ENCODE peak calls at places on chromosomes 11 and 22, in four cellular contexts. P is upper lobe of left lung, D is stomach, H is A549. G is an unnamed sample.

GRCh38 chr11:112364962-112365481 is 104.4 kb upstream of the PLET1 start:
- DNase-seq in P (no peak), H (peak), D (no peak), G (no peak)

GRCh38 chr11:90220391-90220790 is 2.5 kb downstream of the CHORDC1 start:
- DNase-seq in H (no peak), D (no peak), P (no peak), G (no peak)

GRCh38 chr22:22322792-22323191 is 78.2 kb downstream of the VPREB1 start:
- DNase-seq in D (no peak), H (no peak), P (no peak), G (no peak)

GRCh38 chr11:71140206-71140919 is 112.0 kb downstream of the SHANK2 start:
- DNase-seq in P (peak), H (no peak), D (no peak), G (no peak)

GRCh38 chr11:16792426-16792825 is 54.0 kb downstream of the C11orf58 start:
- DNase-seq in D (no peak), P (no peak), H (no peak), G (no peak)

GRCh38 chr22:21680830-21681565 is 15.2 kb downstream of the PPIL2 start:
- DNase-seq in P (no peak), H (no peak), D (no peak), G (no peak)

GRCh38 chr22:36486619-36487384 is 5.4 kb upstream of the TXN2 start:
- DNase-seq in H (peak), D (peak), P (no peak), G (peak)

GRCh38 chr11:102776454-102776853 is 4.0 kb downstream of the MMP10 start:
- DNase-seq in D (no peak), H (no peak), P (no peak), G (no peak)

GRCh38 chr11:112620621-112621394 is 340.4 kb upstream of the NCAM1 start:
- DNase-seq in H (no peak), D (no peak), P (peak), G (no peak)

GRCh38 chr11:88280673-88281316 is 56.7 kb downstream of the CTSC start:
- DNase-seq in H (no peak), D (no peak), P (no peak), G (no peak)

GRCh38 chr22:42780070-42780540 is 59.4 kb upstream of the A4GALT start:
- DNase-seq in P (peak), H (peak), D (peak), G (peak)

GRCh38 chr11:75677275-75677674 is 8.4 kb upstream of the MAP6 start:
- DNase-seq in P (no peak), D (no peak), H (no peak), G (no peak)

GRCh38 chr11:130652671-130653335 is 204.4 kb downstream of the ADAMTS15 start:
- DNase-seq in P (peak), H (no peak), D (peak), G (peak)

GRCh38 chr11:122861631-122862030 is 20.9 kb upstream of the JHY start:
- DNase-seq in P (no peak), D (no peak), H (no peak), G (no peak)

GRCh38 chr22:20628081-20628939 is 120.9 kb downstream of the MED15 start:
- DNase-seq in P (no peak), H (no peak), D (no peak), G (no peak)

GRCh38 chr11:101807521-101807920 is 107.3 kb upstream of the CEP126 start:
- DNase-seq in P (no peak), D (no peak), H (no peak), G (no peak)

GRCh38 chr11:103744496-103745153 is 291.8 kb upstream of the DDI1 start:
- DNase-seq in D (no peak), H (no peak), P (no peak), G (no peak)

GRCh38 chr22:36762687-36763260 is 13.1 kb downstream of the IFT27 start:
- DNase-seq in H (no peak), D (no peak), P (peak), G (no peak)

GRCh38 chr11:72860592-72860991 is 46.4 kb downstream of the ATG16L2 start:
- DNase-seq in P (peak), D (no peak), H (no peak), G (no peak)

GRCh38 chr11:9943346-9944110 is 279.7 kb downstream of the SWAP70 start:
- DNase-seq in P (no peak), H (peak), D (no peak), G (no peak)

GRCh38 chr11:13152736-13153541 is 124.7 kb upstream of the BMAL1 start:
- DNase-seq in P (no peak), D (no peak), H (peak), G (no peak)

GRCh38 chr11:8729837-8730696 is 47.5 kb downstream of the RPL27A start:
- DNase-seq in D (no peak), P (no peak), H (no peak), G (no peak)

GRCh38 chr22:26589367-26589844 is 526 bp downstream of the TPST2 start:
- DNase-seq in P (peak), D (peak), H (peak), G (no peak)

GRCh38 chr11:10233581-10233980 is 60.4 kb downstream of the SBF2 start:
- DNase-seq in H (no peak), D (no peak), P (no peak), G (no peak)

GRCh38 chr11:78149646-78150045 is 10.2 kb upstream of the ALG8 start:
- DNase-seq in P (no peak), D (no peak), H (peak), G (no peak)

GRCh38 chr11:61659413-61660196 is 20.6 kb upstream of the DAGLA start:
- DNase-seq in P (no peak), D (no peak), H (peak), G (no peak)

GRCh38 chr11:59708537-59708936 is 5.1 kb downstream of the OR10V1 start:
- DNase-seq in H (no peak), D (no peak), P (no peak), G (no peak)

GRCh38 chr22:23533328-23533762 is 46.7 kb downstream of the IGLL1 start:
- DNase-seq in D (no peak), H (peak), P (no peak), G (no peak)

DNA sequence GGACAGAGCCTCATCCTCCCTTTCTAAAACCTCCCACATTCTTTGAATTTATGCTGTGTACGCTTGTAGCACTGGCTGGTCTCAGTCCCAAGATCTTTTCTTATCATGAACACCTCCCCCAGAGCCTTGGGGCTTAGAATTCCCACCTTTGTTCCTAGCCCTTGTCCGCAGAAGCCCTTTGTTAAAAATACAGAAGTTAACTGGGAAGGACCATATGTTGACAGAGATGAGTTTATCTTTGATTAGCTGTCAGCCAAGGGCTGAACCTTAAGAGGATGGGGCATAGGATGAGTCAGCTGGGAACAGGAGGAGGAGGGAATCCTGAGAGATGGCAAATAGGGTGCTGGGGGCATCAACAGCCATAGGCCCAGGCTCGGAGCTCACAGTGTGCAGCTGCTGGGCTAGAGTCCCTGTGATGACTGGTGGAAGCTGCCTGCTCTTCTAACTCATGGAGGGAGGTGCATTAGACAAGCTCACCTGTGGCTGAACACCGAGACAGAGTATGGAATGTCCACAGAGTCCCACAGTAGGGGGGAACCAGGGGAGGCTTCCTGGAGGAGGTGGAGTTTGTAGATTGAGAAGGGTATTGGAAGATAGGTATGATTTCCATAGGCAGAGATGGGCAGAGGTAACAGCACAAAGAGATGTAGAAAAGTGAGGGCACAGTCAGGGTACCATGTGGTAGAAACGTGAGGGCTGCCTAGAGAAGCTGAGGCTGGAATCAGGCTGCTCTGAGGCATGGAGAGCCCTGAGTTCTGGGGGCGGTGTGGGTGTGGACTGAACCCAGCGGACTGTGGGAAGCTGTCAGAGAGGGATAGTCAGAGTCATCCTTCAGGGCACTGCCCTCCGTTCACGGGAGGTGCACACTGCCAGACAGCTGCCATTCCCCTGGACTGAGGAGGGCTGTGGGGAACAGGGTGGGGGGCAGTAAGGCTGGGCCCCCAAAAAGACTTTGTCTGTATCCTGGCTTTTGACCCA is 9.9 kb downstream of the MICAL2 start:
- DNase-seq in D (no peak), H (no peak), P (no peak), G (no peak)
- TF ChIP-seq EP300 in D (no peak), H (no peak), P (no peak), G (no peak)

GRCh38 chr11:128643661-128644060 is 50.2 kb upstream of the FLI1 start:
- DNase-seq in H (no peak), P (no peak), D (no peak), G (no peak)
- TF ChIP-seq CTCF in H (no peak), P (no peak), D (no peak), G (no peak)

DNA sequence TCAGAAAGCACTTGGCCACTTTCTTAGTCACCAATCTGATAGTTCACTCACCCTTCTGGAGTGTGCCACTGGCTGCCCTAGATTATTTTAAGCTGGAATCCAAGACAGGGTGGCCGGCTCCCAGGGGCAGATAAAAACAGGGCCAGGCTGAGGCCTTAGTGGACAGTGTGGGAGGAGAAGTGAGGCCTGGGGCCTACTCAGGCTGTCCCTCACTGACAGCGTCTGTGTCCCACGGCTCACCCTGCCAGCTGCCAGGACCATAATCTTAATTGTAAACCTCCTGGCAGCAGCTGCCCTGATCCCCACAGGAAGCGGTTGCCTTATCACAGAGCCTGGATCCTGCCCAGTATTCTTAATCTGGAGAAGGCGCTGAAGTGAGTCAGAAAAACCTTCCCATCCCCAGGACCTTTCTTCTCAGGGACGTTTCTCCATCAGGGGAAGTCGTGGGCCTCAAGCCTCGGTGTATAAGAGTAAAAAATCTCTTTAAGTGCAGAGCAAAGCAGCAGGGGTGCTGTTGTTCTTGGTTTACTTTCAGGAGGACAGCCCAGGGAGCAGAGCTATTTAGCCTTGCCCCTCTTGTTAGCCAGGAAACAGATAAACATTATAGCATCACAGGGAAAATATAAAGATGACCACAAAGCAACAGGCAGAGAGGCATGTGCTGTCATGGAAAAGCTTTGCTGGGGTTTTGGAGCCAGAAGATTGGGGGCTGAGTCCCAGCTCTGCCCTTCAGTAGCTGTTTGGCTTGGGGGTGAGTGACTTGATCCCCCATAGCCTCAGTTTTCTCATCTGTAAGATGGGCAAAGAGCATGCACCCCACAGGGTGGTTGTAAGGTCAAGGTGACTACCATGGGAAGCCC is 39.6 kb downstream of the TSPAN18 start:
- DNase-seq in P (no peak), D (peak), H (no peak), G (no peak)
- TF ChIP-seq EP300 in P (no peak), D (no peak), H (no peak), G (no peak)

GRCh38 chr11:121111053-121111724 is 10.1 kb downstream of the TECTA start:
- DNase-seq in P (no peak), D (no peak), H (no peak), G (no peak)

GRCh38 chr11:121108413-121108812 is 7.4 kb downstream of the TECTA start:
- DNase-seq in H (no peak), P (no peak), D (no peak), G (no peak)

GRCh38 chr11:121113611-121114010 is 12.6 kb downstream of the TECTA start:
- DNase-seq in D (no peak), H (no peak), P (no peak), G (no peak)

GRCh38 chr11:121109916-121110656 is 9.0 kb downstream of the TECTA start:
- DNase-seq in D (no peak), H (no peak), P (no peak), G (no peak)

DNA sequence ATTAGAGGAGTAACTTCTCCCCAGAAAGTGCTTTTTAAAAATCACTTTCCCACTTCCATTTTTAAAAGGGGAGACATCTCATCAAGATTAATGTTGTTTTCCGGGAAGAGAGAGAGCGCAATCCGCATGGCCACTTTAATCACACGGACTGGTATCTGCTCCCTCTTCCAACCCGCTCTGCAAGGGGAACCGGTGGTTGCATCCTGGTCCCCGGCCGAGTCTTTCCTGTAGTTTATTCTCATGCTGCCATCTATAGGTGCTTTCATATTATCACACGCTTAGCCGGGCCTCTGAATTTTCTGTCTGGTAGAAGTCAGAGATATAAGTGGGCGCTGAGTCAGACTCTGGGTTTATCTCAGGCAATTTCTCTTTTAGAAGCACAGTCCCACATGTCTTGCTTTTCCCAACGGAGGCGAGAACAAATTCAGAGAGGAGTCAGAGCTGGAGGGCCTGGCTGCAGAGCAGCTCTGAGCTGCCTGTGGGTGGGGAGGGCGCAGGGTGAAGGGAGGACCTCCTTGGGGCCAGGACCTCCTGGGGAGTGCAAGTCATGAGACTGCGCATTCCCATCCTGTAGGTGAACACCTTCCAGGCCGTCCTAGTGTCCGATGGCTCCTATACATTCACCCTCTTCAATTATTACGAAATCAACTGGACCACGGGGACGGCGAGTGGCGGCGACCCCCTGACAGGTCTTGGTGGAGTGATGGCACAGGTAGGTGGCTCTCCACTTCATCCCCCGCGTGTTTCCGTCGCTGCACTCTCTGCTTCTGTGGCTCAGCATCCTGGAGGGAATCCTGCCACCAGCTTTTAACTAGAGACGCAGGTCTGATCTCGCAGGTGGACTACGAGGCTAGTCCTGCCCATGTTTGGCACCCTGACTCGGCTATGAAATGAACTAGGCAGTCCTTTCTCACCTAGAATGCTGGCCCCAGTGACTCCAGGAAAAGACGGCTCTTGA is 11.7 kb downstream of the TECTA start:
- DNase-seq in P (peak), H (peak), D (peak), G (peak)
- TF ChIP-seq CTCF in P (peak), H (peak), D (peak), G (peak)

GRCh38 chr11:121198491-121198890 is 94.1 kb upstream of the SC5D start:
- DNase-seq in P (no peak), D (no peak), H (no peak), G (no peak)
- TF ChIP-seq EP300 in P (no peak), D (no peak), H (no peak), G (no peak)

GRCh38 chr11:1254086-1254648 is 31.3 kb downstream of the MUC5B start:
- DNase-seq in H (no peak), P (no peak), D (no peak), G (no peak)
- TF ChIP-seq CTCF in H (no peak), P (no peak), D (no peak), G (no peak)

DNA sequence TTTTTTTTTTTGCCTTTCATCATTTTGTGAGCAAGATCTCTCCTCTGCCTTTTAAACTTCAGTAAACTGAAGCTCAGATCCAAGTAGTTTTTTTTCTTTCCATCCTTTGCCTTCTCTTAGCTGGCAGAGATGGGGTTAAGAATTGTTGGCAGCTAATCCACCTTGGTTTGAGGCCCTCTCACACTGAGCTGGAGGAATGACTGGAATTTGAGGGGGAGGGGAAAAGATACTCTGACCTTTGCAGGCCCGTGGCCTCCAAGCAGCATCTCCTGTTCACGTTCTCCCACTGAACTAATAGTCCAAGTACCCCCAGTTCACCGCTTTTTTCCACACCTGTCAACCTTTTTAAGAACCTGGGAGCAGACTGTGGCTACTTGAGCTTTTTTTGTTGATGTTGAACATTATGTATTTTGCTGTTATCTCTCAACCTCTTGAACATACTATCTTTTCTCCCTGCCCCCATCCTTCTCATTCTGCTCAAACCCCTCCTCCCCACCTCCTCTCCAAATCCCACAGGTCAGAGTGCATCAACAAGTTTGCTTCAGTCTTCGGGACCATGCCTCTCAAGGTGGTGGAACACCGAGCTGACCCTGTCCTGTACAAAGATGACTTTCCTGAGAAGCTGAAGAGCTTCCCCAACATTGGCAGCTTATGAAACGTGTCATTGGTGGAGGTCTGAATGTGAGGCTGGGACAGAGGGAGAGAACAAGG is 66.2 kb downstream of the ALX4 start:
- DNase-seq in H (peak), P (no peak), D (no peak), G (no peak)
- TF ChIP-seq EP300 in H (no peak), P (no peak), D (no peak), G (no peak)

DNA sequence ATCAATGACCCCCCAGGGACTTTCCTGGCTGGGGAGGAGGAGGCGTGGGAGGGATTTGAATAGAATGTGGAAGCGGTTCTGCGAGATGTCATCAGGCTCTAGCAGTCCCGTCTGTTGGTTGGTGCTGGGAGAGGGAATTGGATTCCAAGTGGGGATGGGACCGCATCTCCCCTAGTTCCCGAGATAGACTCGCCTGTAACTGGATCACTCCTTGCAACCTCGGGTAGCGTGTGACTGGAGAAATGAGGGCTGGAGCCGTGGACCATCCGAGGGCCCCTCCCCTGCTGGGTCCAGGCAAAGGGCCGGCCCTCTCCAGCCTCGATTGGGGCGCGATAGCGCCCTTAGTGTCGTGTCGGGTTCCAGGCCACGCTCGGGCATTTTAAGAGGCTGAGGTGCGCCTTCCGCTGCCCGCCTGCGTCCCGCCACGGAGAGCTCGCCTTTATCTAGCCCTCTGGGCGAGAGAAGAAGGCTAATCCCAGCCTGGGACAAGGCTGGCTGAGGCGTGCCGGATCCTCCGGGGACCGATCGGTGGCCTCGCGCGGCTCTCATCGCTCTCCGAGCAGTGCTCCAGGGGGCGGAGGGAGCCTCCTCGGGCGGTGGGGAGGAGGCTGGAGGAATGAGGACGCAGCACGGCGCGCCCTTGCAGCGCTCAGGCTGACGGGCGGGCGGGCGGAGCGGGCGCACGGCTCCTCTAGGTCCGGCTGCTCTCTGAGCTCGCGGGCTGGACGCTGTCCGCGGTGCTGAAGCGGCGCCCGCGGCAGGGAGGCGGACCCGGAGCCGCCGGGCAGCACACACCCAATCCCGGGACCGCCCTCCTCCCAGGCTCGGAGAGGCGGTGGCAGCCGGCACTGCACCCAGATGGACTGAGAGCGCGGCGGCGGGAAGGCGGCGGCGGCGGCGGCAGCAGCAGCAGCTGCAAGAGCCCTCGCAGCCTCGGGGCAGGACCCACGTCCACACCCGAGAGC is 107.8 kb downstream of the OSBP2 start:
- DNase-seq in H (peak), P (peak), D (peak), G (peak)
- TF ChIP-seq CTCF in H (no peak), P (peak), D (peak), G (peak)

G was measured in tibial nerve.